ENCODE peak calls at places on chromosomes 7 and 10, in eight cellular contexts. F is K562, E is GM12878, T is HCT116, J is A549, H is H1, O is endothelial cell of umbilical vein, L is HepG2. U is an unnamed sample.

GRCh38 chr7:48594349-48594748 is 330.0 kb upstream of the CDC14C start:
- DNase-seq in E (no peak), F (no peak), O (no peak), H (no peak), T (no peak), L (no peak), J (no peak), U (no peak)

GRCh38 chr10:78261291-78261690 is 227.6 kb downstream of the RPS24 start:
- DNase-seq in L (no peak), J (no peak), T (no peak), E (no peak), H (no peak), F (no peak), O (no peak), U (no peak)

GRCh38 chr7:127514499-127514898 is 70.9 kb downstream of the GCC1 start:
- DNase-seq in F (no peak), T (peak), E (no peak), H (no peak), L (peak), J (peak), O (peak), U (peak)

GRCh38 chr10:34916368-34916767 is 101.3 kb upstream of the PARD3 start:
- DNase-seq in J (no peak), L (no peak), E (no peak), T (no peak), F (no peak), H (no peak), O (no peak), U (no peak)

GRCh38 chr10:25068152-25069058 is 52.0 kb downstream of the THNSL1 start:
- DNase-seq in H (peak), T (no peak), L (peak), O (peak), F (no peak), J (no peak), E (no peak), U (no peak)

GRCh38 chr7:125661006-125661405 is 731.4 kb upstream of the POT1 start:
- DNase-seq in J (no peak), E (no peak), O (peak), L (no peak), H (no peak), F (no peak), T (no peak), U (peak)

GRCh38 chr10:15433850-15434537 is 62.9 kb upstream of the FAM171A1 start:
- DNase-seq in L (peak), O (peak), F (peak), J (peak), T (peak), E (no peak), H (no peak), U (peak)

GRCh38 chr10:99756158-99756557 is 24.1 kb downstream of the CUTC start:
- DNase-seq in L (no peak), J (no peak), H (no peak), T (no peak), O (no peak), E (no peak), F (no peak), U (no peak)

GRCh38 chr7:66769833-66770512 is 29.4 kb downstream of the RABGEF1 start:
- DNase-seq in F (no peak), E (no peak), J (no peak), O (no peak), L (no peak), T (no peak), H (no peak), U (no peak)

GRCh38 chr7:16660702-16661464 is 14.9 kb downstream of the BZW2 start:
- DNase-seq in L (peak), T (no peak), O (peak), F (no peak), J (peak), E (no peak), H (no peak), U (peak)

GRCh38 chr7:99090811-99091582 is 52.9 kb downstream of the SMURF1 start:
- DNase-seq in L (no peak), H (no peak), F (peak), O (no peak), T (no peak), J (no peak), E (no peak), U (no peak)

GRCh38 chr10:2839081-2839725 is 228.1 kb upstream of the PFKP start:
- DNase-seq in L (peak), T (no peak), E (no peak), O (peak), F (peak), J (peak), H (peak), U (peak)

GRCh38 chr7:105198223-105198622 is 184.2 kb downstream of the KMT2E start:
- DNase-seq in F (no peak), H (no peak), L (peak), O (peak), J (peak), T (no peak), E (no peak), U (no peak)

GRCh38 chr7:132087421-132087820 is 488.8 kb downstream of the PLXNA4 start:
- DNase-seq in H (no peak), L (no peak), F (no peak), T (no peak), O (no peak), E (no peak), J (no peak), U (no peak)

GRCh38 chr10:90274721-90275468 is 573.5 kb downstream of the KIF20B start:
- DNase-seq in L (no peak), O (no peak), H (no peak), T (no peak), E (no peak), J (no peak), F (no peak), U (no peak)

GRCh38 chr7:112233048-112233697 is 26.7 kb downstream of the ZNF277 start:
- DNase-seq in O (no peak), F (no peak), T (no peak), E (no peak), H (no peak), L (peak), J (no peak), U (no peak)

GRCh38 chr7:7535688-7536087 is at the start of gene COL28A1:
- DNase-seq in T (no peak), J (no peak), O (no peak), L (no peak), E (no peak), F (no peak), H (no peak), U (no peak)

GRCh38 chr7:13803134-13803533 is 186.3 kb downstream of the ETV1 start:
- DNase-seq in H (no peak), T (no peak), O (no peak), E (no peak), L (no peak), J (no peak), F (no peak), U (no peak)

GRCh38 chr10:24208661-24209420 is at the start of gene KIAA1217:
- DNase-seq in O (peak), J (no peak), H (no peak), L (peak), E (no peak), T (no peak), F (no peak), U (no peak)

GRCh38 chr7:113562242-113562641 is 356.6 kb downstream of the PPP1R3A start:
- DNase-seq in L (no peak), J (no peak), O (no peak), F (no peak), T (no peak), E (no peak), H (no peak), U (no peak)

GRCh38 chr7:135859548-135859947 is 110.9 kb upstream of the FAM180A start:
- DNase-seq in J (no peak), T (no peak), E (no peak), F (no peak), O (no peak), H (no peak), L (no peak), U (no peak)

GRCh38 chr7:94300176-94300835 is 94.4 kb upstream of the COL1A2 start:
- DNase-seq in H (no peak), J (peak), L (no peak), T (no peak), F (no peak), O (no peak), E (no peak), U (no peak)

DNA sequence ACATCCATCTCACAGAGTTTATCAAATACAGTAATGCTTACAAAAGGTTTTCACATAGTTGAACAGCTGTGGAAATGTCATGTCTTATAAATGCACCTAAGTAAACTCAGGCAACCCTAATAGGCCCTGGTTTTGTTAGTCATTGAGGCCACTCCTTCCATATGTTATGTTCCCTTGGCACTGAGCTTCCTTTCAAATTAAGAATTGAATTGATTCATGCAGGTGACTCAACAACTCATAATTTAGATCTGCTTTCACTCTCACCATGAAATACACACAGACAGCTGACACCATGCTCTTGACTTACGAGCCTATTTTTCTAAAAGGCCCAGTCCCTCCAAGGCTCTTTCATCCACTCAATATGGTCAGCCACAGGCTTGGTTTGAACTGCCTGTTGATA is 476.9 kb downstream of the KCNMA1 start:
- DNase-seq in L (no peak), H (no peak), E (no peak), O (peak), F (no peak), J (peak), T (no peak), U (no peak)
- TF ChIP-seq MAX in L (no peak), H (no peak), E (no peak), O (no peak), F (no peak), J (peak), T (no peak), U (no peak)

DNA sequence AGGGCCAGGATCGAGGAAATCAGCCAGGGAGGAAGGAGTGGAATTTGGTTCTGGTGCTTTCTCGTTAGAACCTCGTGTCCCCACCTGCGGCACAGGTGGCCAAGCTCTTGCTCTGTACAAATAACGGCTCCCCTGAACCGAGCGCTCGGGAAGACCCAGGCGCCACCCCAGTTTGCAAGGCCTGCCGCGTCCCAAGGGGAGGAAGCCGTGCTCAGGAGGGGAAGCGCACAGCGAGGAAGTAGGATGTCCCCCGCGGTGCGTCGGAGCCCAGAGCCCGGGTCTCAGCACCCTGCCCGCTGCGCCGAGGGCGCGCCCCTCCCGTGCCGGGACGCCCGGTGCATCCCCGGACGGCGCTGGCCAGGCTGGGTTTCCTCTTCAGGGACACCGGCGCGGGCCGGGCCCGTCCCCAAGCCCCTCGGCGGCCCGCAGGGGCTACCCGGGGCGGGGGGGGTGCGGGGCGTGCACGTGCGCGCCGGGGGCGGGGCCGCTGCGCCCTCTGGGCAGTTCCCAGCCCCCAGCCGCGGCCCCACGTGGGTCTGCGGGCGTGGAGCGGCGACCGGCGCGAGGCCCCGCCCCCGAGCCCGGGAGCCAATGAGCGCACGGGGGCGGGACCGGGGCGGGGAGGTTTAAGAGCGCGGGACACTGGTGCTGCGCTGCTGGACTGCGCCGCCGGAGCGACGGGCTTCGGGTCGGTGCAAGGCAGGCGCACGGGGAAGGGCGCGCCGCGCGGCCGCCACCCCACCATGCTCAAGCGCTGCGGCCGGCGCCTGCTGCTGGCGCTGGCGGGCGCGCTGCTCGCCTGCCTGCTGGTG is at the start of gene LFNG:
- DNase-seq in H (no peak), J (peak), L (peak), T (peak), F (peak), O (peak), E (peak), U (peak)
- TF ChIP-seq POLR2A in H (peak), J (peak), L (peak), T (peak), F (no peak), O (peak), E (peak), U (peak)

GRCh38 chr10:71741029-71741428 is 21.5 kb upstream of the C10orf105 start:
- DNase-seq in L (no peak), E (no peak), F (no peak), T (no peak), J (no peak), H (no peak), O (no peak), U (no peak)
- H3K4me3 ChIP-seq in L (no peak), E (no peak), F (no peak), T (no peak), J (no peak), H (no peak), O (no peak), U (no peak)

GRCh38 chr10:123147635-123148413 is at the start of gene HMX2:
- DNase-seq in O (no peak), H (no peak), L (peak), E (no peak), F (peak), T (no peak), J (no peak), U (peak)
- TF ChIP-seq MAX in O (no peak), H (no peak), L (peak), E (no peak), F (no peak), T (no peak), J (peak), U (no peak)